ENCODE peak calls at places on chromosomes 5 and 9, in eight cellular contexts. One of them, this sample, is unnamed.

GRCh38 chr5:38765461-38765861 is 80.4 kb upstream of the OSMR start:
- DNase-seq in heart right ventricle: no peak
- DNase-seq in spleen: no peak
- DNase-seq in psoas muscle: no peak
- DNase-seq in left ventricle myocardium inferior: no peak
- DNase-seq in suprapubic skin: no peak
- DNase-seq in HCT116: no peak
- DNase-seq in tibial nerve: no peak
- DNase-seq in this sample: no peak

GRCh38 chr9:126702501-126703329 is 89.0 kb downstream of the LMX1B start:
- DNase-seq in heart right ventricle: no peak
- DNase-seq in spleen: peak; percentile 79
- DNase-seq in psoas muscle: no peak
- DNase-seq in left ventricle myocardium inferior: no peak
- DNase-seq in suprapubic skin: peak; percentile 67
- DNase-seq in HCT116: no peak
- DNase-seq in tibial nerve: no peak
- DNase-seq in this sample: no peak

GRCh38 chr5:22644859-22645258 is 208.3 kb downstream of the CDH12 start:
- DNase-seq in heart right ventricle: no peak
- DNase-seq in spleen: no peak
- DNase-seq in psoas muscle: no peak
- DNase-seq in left ventricle myocardium inferior: no peak
- DNase-seq in suprapubic skin: no peak
- DNase-seq in HCT116: no peak
- DNase-seq in tibial nerve: no peak
- DNase-seq in this sample: no peak

GRCh38 chr9:18056993-18057369 is 417.0 kb upstream of the ADAMTSL1 start:
- DNase-seq in heart right ventricle: no peak
- DNase-seq in spleen: no peak
- DNase-seq in psoas muscle: no peak
- DNase-seq in left ventricle myocardium inferior: no peak
- DNase-seq in suprapubic skin: no peak
- DNase-seq in HCT116: no peak
- DNase-seq in tibial nerve: no peak
- DNase-seq in this sample: peak; percentile 41

GRCh38 chr5:65213921-65214525 is 267.7 kb downstream of the ADAMTS6 start:
- DNase-seq in heart right ventricle: no peak
- DNase-seq in spleen: no peak
- DNase-seq in psoas muscle: no peak
- DNase-seq in left ventricle myocardium inferior: peak; percentile 13
- DNase-seq in suprapubic skin: no peak
- DNase-seq in HCT116: peak; percentile 26
- DNase-seq in tibial nerve: no peak
- DNase-seq in this sample: no peak

GRCh38 chr5:31981361-31981955 is 192.7 kb downstream of the GOLPH3 start:
- DNase-seq in heart right ventricle: no peak
- DNase-seq in spleen: no peak
- DNase-seq in psoas muscle: no peak
- DNase-seq in left ventricle myocardium inferior: no peak
- DNase-seq in suprapubic skin: no peak
- DNase-seq in HCT116: no peak
- DNase-seq in tibial nerve: no peak
- DNase-seq in this sample: no peak

GRCh38 chr5:6704361-6704851 is 8.8 kb upstream of the TENT4A start:
- DNase-seq in heart right ventricle: peak; percentile 70
- DNase-seq in spleen: no peak
- DNase-seq in psoas muscle: peak; percentile 65
- DNase-seq in left ventricle myocardium inferior: peak; percentile 76
- DNase-seq in suprapubic skin: no peak
- DNase-seq in HCT116: no peak
- DNase-seq in tibial nerve: no peak
- DNase-seq in this sample: no peak

GRCh38 chr9:10026585-10026984 is 586.2 kb downstream of the PTPRD start:
- DNase-seq in heart right ventricle: no peak
- DNase-seq in spleen: no peak
- DNase-seq in psoas muscle: no peak
- DNase-seq in left ventricle myocardium inferior: no peak
- DNase-seq in suprapubic skin: no peak
- DNase-seq in HCT116: no peak
- DNase-seq in tibial nerve: no peak
- DNase-seq in this sample: no peak

GRCh38 chr9:107067715-107068416 is 204.9 kb downstream of the ZNF462 start:
- DNase-seq in heart right ventricle: no peak
- DNase-seq in spleen: no peak
- DNase-seq in psoas muscle: no peak
- DNase-seq in left ventricle myocardium inferior: no peak
- DNase-seq in suprapubic skin: no peak
- DNase-seq in HCT116: no peak
- DNase-seq in tibial nerve: no peak
- DNase-seq in this sample: no peak

GRCh38 chr9:88826651-88827245 is 164.5 kb upstream of the S1PR3 start:
- DNase-seq in heart right ventricle: no peak
- DNase-seq in spleen: no peak
- DNase-seq in psoas muscle: no peak
- DNase-seq in left ventricle myocardium inferior: no peak
- DNase-seq in suprapubic skin: no peak
- DNase-seq in HCT116: no peak
- DNase-seq in tibial nerve: no peak
- DNase-seq in this sample: no peak

GRCh38 chr9:130120832-130121231 is 51.4 kb upstream of the NCS1 start:
- DNase-seq in heart right ventricle: no peak
- DNase-seq in spleen: no peak
- DNase-seq in psoas muscle: no peak
- DNase-seq in left ventricle myocardium inferior: no peak
- DNase-seq in suprapubic skin: no peak
- DNase-seq in HCT116: no peak
- DNase-seq in tibial nerve: no peak
- DNase-seq in this sample: no peak

DNA sequence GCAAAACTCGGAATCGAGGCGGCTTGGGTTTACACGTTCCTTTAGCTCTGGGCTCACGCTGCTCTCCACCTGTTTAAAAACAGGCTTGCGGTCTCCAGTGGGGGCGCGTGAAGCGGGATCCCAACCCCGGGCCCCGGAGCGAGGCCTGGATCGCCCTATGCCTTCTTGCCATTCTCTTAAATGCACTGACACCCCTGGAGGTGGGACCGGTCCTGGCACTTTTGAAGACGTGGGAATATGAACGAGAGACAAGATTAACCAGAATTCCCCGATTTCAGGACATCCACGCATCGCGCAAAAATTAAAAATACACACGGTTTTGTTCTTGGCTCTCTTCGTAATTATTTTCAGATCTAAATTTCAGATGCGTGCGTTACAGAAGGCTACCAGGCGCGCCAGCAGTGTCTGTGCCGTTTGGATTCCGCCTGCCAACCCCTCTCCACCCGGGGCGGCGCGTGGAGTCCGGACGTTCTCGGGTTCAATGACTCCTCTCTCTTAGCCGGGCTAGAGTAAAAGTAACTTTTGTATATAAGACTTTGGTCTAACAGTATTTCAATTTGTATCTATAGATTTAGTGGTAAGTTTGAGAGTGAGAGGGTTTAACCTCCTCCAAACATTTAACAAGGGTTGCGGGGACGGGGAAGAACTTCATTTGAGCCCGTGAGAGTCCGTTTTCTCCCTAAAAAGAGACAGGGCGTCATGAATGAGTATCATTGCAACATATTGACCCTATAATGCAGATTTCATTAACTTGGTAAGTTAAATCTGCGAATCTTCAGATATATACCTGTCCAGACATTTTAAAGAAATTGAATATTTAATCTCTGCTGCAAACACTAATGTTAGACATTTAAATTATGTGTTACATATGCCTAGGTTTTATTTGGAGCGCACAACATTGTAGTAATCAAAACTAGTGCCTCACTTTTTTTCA is 3.8 kb downstream of the FOXD1 start:
- DNase-seq in heart right ventricle: no peak
- DNase-seq in spleen: no peak
- DNase-seq in psoas muscle: no peak
- DNase-seq in left ventricle myocardium inferior: no peak
- DNase-seq in suprapubic skin: no peak
- DNase-seq in HCT116: no peak
- DNase-seq in tibial nerve: no peak
- DNase-seq in this sample: no peak
- H3K4me3 ChIP-seq in heart right ventricle: no peak overlapping the region
- H3K4me3 ChIP-seq in spleen: no peak overlapping the region
- H3K4me3 ChIP-seq in psoas muscle: no peak overlapping the region
- H3K4me3 ChIP-seq in left ventricle myocardium inferior: no peak overlapping the region
- H3K4me3 ChIP-seq in suprapubic skin: no peak overlapping the region
- H3K4me3 ChIP-seq in HCT116: no peak overlapping the region
- H3K4me3 ChIP-seq in tibial nerve: peak overlapping the region; percentile 26
- H3K4me3 ChIP-seq in this sample: no peak overlapping the region

GRCh38 chr9:35814841-35815543 is at the start of gene HINT2:
- DNase-seq in heart right ventricle: peak; percentile 94
- DNase-seq in spleen: peak; percentile 98
- DNase-seq in psoas muscle: peak; percentile 95
- DNase-seq in left ventricle myocardium inferior: peak; percentile 96
- DNase-seq in suprapubic skin: peak; percentile 97
- DNase-seq in HCT116: peak; percentile 98
- DNase-seq in tibial nerve: peak; percentile 93
- DNase-seq in this sample: peak; percentile 96

GRCh38 chr9:35812025-35812602 is at the start of gene SPAG8:
- DNase-seq in heart right ventricle: peak; percentile 91
- DNase-seq in spleen: peak; percentile 98
- DNase-seq in psoas muscle: peak; percentile 93
- DNase-seq in left ventricle myocardium inferior: peak; percentile 94
- DNase-seq in suprapubic skin: peak; percentile 96
- DNase-seq in HCT116: peak; percentile 38
- DNase-seq in tibial nerve: peak; percentile 85
- DNase-seq in this sample: peak; percentile 96

GRCh38 chr9:35816708-35817107 is 1.9 kb upstream of the HINT2 start:
- DNase-seq in heart right ventricle: no peak
- DNase-seq in spleen: no peak
- DNase-seq in psoas muscle: no peak
- DNase-seq in left ventricle myocardium inferior: no peak
- DNase-seq in suprapubic skin: no peak
- DNase-seq in HCT116: no peak
- DNase-seq in tibial nerve: no peak
- DNase-seq in this sample: no peak

GRCh38 chr9:35813434-35814105 is 1.3 kb downstream of the HINT2 start:
- DNase-seq in heart right ventricle: no peak
- DNase-seq in spleen: no peak
- DNase-seq in psoas muscle: no peak
- DNase-seq in left ventricle myocardium inferior: no peak
- DNase-seq in suprapubic skin: no peak
- DNase-seq in HCT116: peak; percentile 42
- DNase-seq in tibial nerve: no peak
- DNase-seq in this sample: no peak

DNA sequence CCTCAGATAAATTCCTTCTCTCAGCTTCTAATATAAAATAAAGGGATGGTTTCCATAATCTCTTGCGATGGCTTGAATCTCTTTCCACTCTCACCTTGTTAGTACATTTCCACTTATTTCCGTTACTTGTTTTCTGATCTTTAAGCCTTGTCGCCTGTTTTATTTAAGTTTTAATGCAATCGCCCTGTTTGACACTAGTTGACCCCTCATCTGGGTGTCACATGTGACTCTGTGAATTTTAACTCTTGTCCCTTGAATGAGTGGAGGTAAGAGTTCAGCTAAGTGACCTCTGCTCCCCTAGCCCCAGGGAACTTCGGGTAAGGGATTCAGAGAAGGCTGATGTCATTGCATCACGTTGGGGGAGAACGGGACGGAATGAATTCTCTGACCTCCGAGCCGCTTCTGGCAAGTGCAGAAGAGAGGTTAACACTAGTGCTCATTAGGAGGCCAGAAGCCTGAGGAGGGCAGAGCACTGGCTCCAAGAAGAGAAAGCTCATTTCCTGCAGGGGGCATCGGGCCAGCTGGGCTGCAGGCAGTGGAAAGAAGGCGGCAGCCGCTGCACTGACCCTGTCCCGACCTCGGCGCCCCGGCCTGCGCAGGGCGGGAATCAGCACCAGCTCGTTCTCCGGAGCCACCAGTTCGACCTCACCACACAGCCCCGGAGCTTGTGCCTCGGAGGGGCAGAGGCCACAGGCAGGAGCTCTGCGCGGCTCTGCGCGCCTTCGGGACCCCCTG is 569 bp downstream of the HINT2 start:
- DNase-seq in heart right ventricle: peak; percentile 76
- DNase-seq in spleen: peak; percentile 92
- DNase-seq in psoas muscle: peak; percentile 73
- DNase-seq in left ventricle myocardium inferior: peak; percentile 75
- DNase-seq in suprapubic skin: peak; percentile 86
- DNase-seq in HCT116: no peak
- DNase-seq in tibial nerve: peak; percentile 56
- DNase-seq in this sample: no peak
- TF ChIP-seq CTCF in heart right ventricle: peak; percentile 42
- TF ChIP-seq CTCF in spleen: peak; percentile 51
- TF ChIP-seq CTCF in psoas muscle: peak; percentile 23
- TF ChIP-seq CTCF in left ventricle myocardium inferior: peak; percentile 39
- TF ChIP-seq CTCF in suprapubic skin: peak; percentile 25
- TF ChIP-seq CTCF in HCT116: peak; percentile 22
- TF ChIP-seq CTCF in tibial nerve: peak; percentile 4
- TF ChIP-seq CTCF in this sample: peak; percentile 39

GRCh38 chr5:93620487-93621339 is 37.7 kb downstream of the NR2F1 start:
- DNase-seq in heart right ventricle: peak; percentile 72
- DNase-seq in spleen: peak; percentile 93
- DNase-seq in psoas muscle: peak; percentile 62
- DNase-seq in left ventricle myocardium inferior: peak; percentile 61
- DNase-seq in suprapubic skin: peak; percentile 79
- DNase-seq in HCT116: peak; percentile 34
- DNase-seq in tibial nerve: peak; percentile 51
- DNase-seq in this sample: no peak
- H3K4me3 ChIP-seq in heart right ventricle: peak overlapping the region; percentile 68
- H3K4me3 ChIP-seq in spleen: peak overlapping the region; percentile 71
- H3K4me3 ChIP-seq in psoas muscle: peak overlapping the region; percentile 83
- H3K4me3 ChIP-seq in left ventricle myocardium inferior: peak overlapping the region; percentile 85
- H3K4me3 ChIP-seq in suprapubic skin: peak overlapping the region; percentile 52
- H3K4me3 ChIP-seq in HCT116: peak overlapping the region; percentile 67
- H3K4me3 ChIP-seq in tibial nerve: peak overlapping the region; percentile 69
- H3K4me3 ChIP-seq in this sample: peak overlapping the region; percentile 59

GRCh38 chr9:1673300-1673699 is 341.8 kb upstream of the SMARCA2 start:
- DNase-seq in heart right ventricle: no peak
- DNase-seq in spleen: no peak
- DNase-seq in psoas muscle: no peak
- DNase-seq in left ventricle myocardium inferior: no peak
- DNase-seq in suprapubic skin: no peak
- DNase-seq in HCT116: no peak
- DNase-seq in tibial nerve: no peak
- DNase-seq in this sample: no peak
- TF ChIP-seq CTCF in heart right ventricle: no peak
- TF ChIP-seq CTCF in spleen: no peak
- TF ChIP-seq CTCF in psoas muscle: no peak
- TF ChIP-seq CTCF in left ventricle myocardium inferior: no peak
- TF ChIP-seq CTCF in suprapubic skin: no peak
- TF ChIP-seq CTCF in HCT116: no peak
- TF ChIP-seq CTCF in tibial nerve: no peak
- TF ChIP-seq CTCF in this sample: no peak

This sample was measured in GM12864.